ENCODE peak calls at places on chromosomes 4 and X, in six cellular contexts. C, N, Q, E, A and D are unnamed samples. For H3K4me1, the result is how much of the 10 kb centered on the place peaks cover.

GRCh38 chr4:8260656-8261111 is 8.9 kb upstream of the HTRA3 start:
- DNase-seq in C (no peak), N (no peak), Q (peak), E (no peak), A (peak), D (peak)

GRCh38 chrX:44843318-44843702 is 511 bp upstream of the DUSP21 start:
- DNase-seq in C (no peak), N (no peak), Q (no peak), E (no peak), A (no peak), D (no peak)

GRCh38 chr4:6342530-6343293 is 73.1 kb downstream of the WFS1 start:
- DNase-seq in C (no peak), N (no peak), Q (peak), E (no peak), A (peak), D (no peak)

GRCh38 chr4:126939401-126939800 is 693.4 kb upstream of the INTU start:
- DNase-seq in C (no peak), N (no peak), Q (no peak), E (no peak), A (no peak), D (no peak)

GRCh38 chrX:139889760-139890159 is 43.1 kb downstream of the ATP11C start:
- DNase-seq in C (no peak), N (no peak), Q (no peak), E (no peak), A (no peak), D (no peak)

GRCh38 chr4:29581469-29581868 is 1138.7 kb upstream of the PCDH7 start:
- DNase-seq in C (no peak), N (no peak), Q (peak), E (no peak), A (no peak), D (no peak)

GRCh38 chr4:125316391-125316780 is 1.6 kb downstream of the FAT4 start:
- DNase-seq in C (no peak), N (no peak), Q (peak), E (peak), A (peak), D (peak)

GRCh38 chrX:69015156-69015555 is 150.1 kb downstream of the PJA1 start:
- DNase-seq in C (no peak), N (no peak), Q (no peak), E (no peak), A (no peak), D (peak)

GRCh38 chrX:138759217-138759943 is 47.9 kb upstream of the FGF13 start:
- DNase-seq in C (no peak), N (no peak), Q (no peak), E (no peak), A (no peak), D (no peak)

GRCh38 chrX:17413228-17413627 is 38.2 kb downstream of the NHS start:
- DNase-seq in C (peak), N (no peak), Q (no peak), E (no peak), A (peak), D (no peak)

GRCh38 chrX:136047001-136047642 is 61.9 kb downstream of the SLC9A6 start:
- DNase-seq in C (no peak), N (no peak), Q (no peak), E (no peak), A (no peak), D (no peak)

GRCh38 chr4:119683518-119683917 is 54.9 kb upstream of the PDE5A start:
- DNase-seq in C (no peak), N (no peak), Q (no peak), E (no peak), A (peak), D (no peak)

GRCh38 chr4:144178414-144178813 is 37.9 kb upstream of the GYPA start:
- DNase-seq in C (no peak), N (no peak), Q (no peak), E (no peak), A (no peak), D (no peak)

GRCh38 chr4:173399016-173399415 is at the start of gene SCRG1:
- DNase-seq in C (no peak), N (no peak), Q (peak), E (no peak), A (no peak), D (no peak)

GRCh38 chr4:182918791-182919302 is 1.7 kb upstream of the DCTD start:
- DNase-seq in C (no peak), N (peak), Q (no peak), E (no peak), A (no peak), D (no peak)

GRCh38 chr4:25835384-25835783 is 27.4 kb downstream of the SEL1L3 start:
- DNase-seq in C (no peak), N (no peak), Q (no peak), E (no peak), A (no peak), D (no peak)

GRCh38 chrX:120840826-120841225 is 34.8 kb downstream of the CT47B1 start:
- DNase-seq in C (no peak), N (no peak), Q (no peak), E (no peak), A (peak), D (no peak)

GRCh38 chr4:111066887-111067286 is 444.0 kb upstream of the PITX2 start:
- DNase-seq in C (no peak), N (no peak), Q (no peak), E (no peak), A (no peak), D (peak)

GRCh38 chr4:150173854-150174398 is 95.7 kb downstream of the DCLK2 start:
- DNase-seq in C (no peak), N (no peak), Q (no peak), E (no peak), A (no peak), D (no peak)

GRCh38 chr4:168877779-168878491 is 132.1 kb downstream of the CBR4 start:
- DNase-seq in C (no peak), N (no peak), Q (peak), E (peak), A (no peak), D (peak)

GRCh38 chr4:123297836-123298235 is 98.8 kb upstream of the SPRY1 start:
- DNase-seq in C (no peak), N (no peak), Q (no peak), E (no peak), A (no peak), D (no peak)

GRCh38 chr4:82905205-82905604 is 4.7 kb downstream of the THAP9 start:
- DNase-seq in C (no peak), N (peak), Q (no peak), E (no peak), A (no peak), D (no peak)

GRCh38 chr4:182807346-182807745 is 109.8 kb downstream of the DCTD start:
- DNase-seq in C (no peak), N (no peak), Q (no peak), E (no peak), A (no peak), D (no peak)

GRCh38 chr4:81358173-81358572 is 113.5 kb downstream of the RASGEF1B start:
- DNase-seq in C (no peak), N (no peak), Q (no peak), E (no peak), A (no peak), D (no peak)

GRCh38 chrX:130285710-130286109 is 17.0 kb upstream of the ZNF280C start:
- DNase-seq in C (no peak), N (no peak), Q (no peak), E (no peak), A (no peak), D (no peak)

GRCh38 chr4:119570401-119570800 is 58.2 kb downstream of the PDE5A start:
- DNase-seq in C (no peak), N (no peak), Q (no peak), E (no peak), A (no peak), D (no peak)

GRCh38 chr4:76782837-76783236 is 115.1 kb downstream of the SOWAHB start:
- DNase-seq in C (no peak), N (no peak), Q (no peak), E (no peak), A (no peak), D (no peak)

GRCh38 chrX:11967986-11968385 is 170.3 kb upstream of the FRMPD4 start:
- DNase-seq in C (no peak), N (no peak), Q (no peak), E (no peak), A (peak), D (no peak)

GRCh38 chrX:113873056-113873455 is 710.8 kb upstream of the HTR2C start:
- DNase-seq in C (no peak), N (no peak), Q (no peak), E (no peak), A (no peak), D (no peak)

GRCh38 chr4:160326110-160326509 is 1223.2 kb downstream of the RAPGEF2 start:
- DNase-seq in C (no peak), N (no peak), Q (no peak), E (no peak), A (no peak), D (no peak)

GRCh38 chrX:110509778-110510510 is 151.3 kb downstream of the RTL9 start:
- DNase-seq in C (no peak), N (no peak), Q (no peak), E (no peak), A (no peak), D (peak)

GRCh38 chrX:111348363-111348927 is 63.5 kb downstream of the DCX start:
- DNase-seq in C (no peak), N (no peak), Q (no peak), E (no peak), A (no peak), D (no peak)

GRCh38 chrX:49237060-49237459 is 1.8 kb downstream of the CCDC22 start:
- DNase-seq in C (no peak), N (no peak), Q (peak), E (no peak), A (no peak), D (no peak)

GRCh38 chr4:121146530-121146929 is 17.6 kb downstream of the TNIP3 start:
- DNase-seq in C (no peak), N (no peak), Q (no peak), E (no peak), A (no peak), D (no peak)

DNA sequence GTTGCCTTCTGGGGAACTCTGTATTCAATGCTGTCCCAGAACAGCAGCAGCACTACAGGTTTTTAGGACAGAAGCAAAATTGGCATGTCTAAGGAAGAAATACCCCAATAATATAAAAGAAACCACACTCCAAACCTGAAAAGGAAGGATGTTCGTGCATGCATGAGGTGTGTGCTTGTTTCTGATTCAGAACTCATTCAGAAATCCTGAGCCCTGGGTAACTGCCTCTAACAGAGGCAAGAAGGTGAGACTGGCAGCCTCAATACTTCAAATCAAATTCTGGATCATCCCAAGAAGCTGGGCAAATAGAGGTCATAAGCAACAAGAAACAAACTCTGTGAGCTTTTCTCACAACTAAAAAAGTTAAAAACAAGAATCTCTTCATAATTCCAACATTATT is 2.7 kb downstream of the CXCL1 start:
- DNase-seq in C (no peak), N (no peak), Q (no peak), E (no peak), A (no peak), D (no peak)
- H3K4me1 ChIP-seq in C (under half), N (under half), Q (under half), E (under half), A (under half), D (under half)

GRCh38 chr4:60891947-60892346 is 308.2 kb upstream of the ADGRL3 start:
- DNase-seq in C (no peak), N (no peak), Q (no peak), E (no peak), A (no peak), D (no peak)

GRCh38 chr4:60897415-60897814 is 302.7 kb upstream of the ADGRL3 start:
- DNase-seq in C (no peak), N (no peak), Q (no peak), E (no peak), A (no peak), D (no peak)
- H3K27ac ChIP-seq in C (no peak), N (no peak), Q (no peak), E (no peak), A (no peak), D (no peak)

GRCh38 chrX:56025872-56026571 is 206.1 kb upstream of the KLF8 start:
- DNase-seq in C (no peak), N (no peak), Q (no peak), E (no peak), A (peak), D (no peak)
- TF ChIP-seq CTCF in C (no peak), N (no peak), Q (no peak), E (no peak), A (no peak), D (no peak)

DNA sequence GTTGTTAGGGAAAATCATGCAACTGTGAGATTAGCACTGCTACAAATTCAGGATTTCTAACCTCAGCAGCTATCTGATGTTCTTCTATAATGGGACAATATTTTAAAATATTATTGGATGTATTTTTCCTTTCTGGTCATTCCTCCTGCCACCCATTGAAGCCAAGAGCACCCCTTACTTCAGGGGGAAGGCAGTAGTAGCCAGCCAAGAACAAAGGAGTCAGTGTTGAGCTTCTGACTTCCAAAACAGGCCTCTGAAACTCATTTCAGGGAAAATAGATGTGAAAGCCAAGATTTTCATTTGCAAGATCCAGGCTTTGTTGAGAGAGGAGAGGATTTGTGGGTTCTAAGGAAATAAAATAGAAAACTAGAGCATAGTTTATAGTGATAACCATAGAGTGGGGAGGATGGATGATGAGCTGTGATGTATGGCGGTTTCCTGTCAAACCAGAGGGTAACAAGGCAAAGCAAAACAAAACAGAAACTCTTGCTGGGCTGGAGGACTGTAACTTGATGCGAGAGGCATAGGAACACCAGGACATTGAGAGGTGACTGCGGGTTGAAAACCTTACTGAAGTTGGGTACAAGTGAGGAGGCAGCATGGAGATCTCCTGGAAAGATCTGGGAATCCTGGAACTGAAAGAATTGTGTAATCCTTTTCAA is 173.7 kb upstream of the LEF1 start:
- DNase-seq in C (no peak), N (no peak), Q (no peak), E (no peak), A (no peak), D (no peak)
- H3K4me1 ChIP-seq in C (under half), N (under half), Q (under half), E (under half), A (under half), D (under half)

DNA sequence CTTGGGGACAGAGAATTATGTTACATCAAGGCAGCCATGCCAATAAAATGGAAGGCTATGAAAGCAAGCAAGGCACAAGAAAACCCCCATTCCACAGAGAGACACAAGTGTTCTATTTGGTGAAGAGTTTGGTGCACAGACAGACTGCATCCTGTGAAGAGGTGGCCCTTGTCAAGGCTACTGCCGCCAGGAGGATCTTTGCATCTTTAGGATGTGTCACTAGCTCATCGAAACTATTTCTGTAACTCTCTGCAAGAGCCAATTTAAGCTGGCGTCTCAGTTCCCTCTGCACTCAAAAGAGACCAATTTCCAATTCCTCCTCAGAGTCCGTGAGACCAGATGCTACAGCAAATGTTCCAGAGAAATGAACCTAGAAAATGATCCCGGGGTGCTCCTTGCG is 91.0 kb downstream of the PHKA2 start:
- DNase-seq in C (no peak), N (no peak), Q (no peak), E (no peak), A (no peak), D (no peak)
- H3K27ac ChIP-seq in C (no peak), N (no peak), Q (no peak), E (no peak), A (no peak), D (no peak)

DNA sequence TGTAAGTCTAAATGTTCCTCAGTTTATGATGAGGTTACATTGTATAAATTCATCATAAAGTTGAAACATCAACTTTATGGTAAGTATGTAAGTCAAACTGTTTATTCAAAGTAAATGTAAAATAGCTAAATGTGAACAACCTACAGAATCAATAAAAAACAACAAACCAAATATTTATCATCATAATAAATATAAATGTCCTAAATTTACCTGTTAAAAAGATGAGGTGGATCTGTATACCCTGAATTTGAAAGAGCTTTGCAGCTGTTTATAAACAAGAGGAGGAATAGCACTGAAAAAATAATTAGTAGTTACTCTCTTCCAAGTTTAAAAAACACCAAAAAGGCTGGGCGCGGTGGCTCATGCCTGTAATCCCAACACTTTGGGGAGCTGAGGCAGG is 13.7 kb downstream of the ABHD18 start:
- DNase-seq in C (no peak), N (no peak), Q (no peak), E (no peak), A (no peak), D (no peak)
- TF ChIP-seq CTCF in C (no peak), N (no peak), Q (no peak), E (no peak), A (no peak), D (no peak)

GRCh38 chr4:3781997-3782930 is 16.1 kb downstream of the ADRA2C start:
- DNase-seq in C (no peak), N (no peak), Q (no peak), E (no peak), A (no peak), D (no peak)
- H3K4me1 ChIP-seq in C (half or more), N (under half), Q (under half), E (under half), A (under half), D (under half)

GRCh38 chrX:23820235-23820782 is 37.3 kb downstream of the SAT1 start:
- DNase-seq in C (peak), N (no peak), Q (no peak), E (no peak), A (no peak), D (no peak)

GRCh38 chrX:23821847-23822246 is 38.9 kb downstream of the SAT1 start:
- DNase-seq in C (no peak), N (no peak), Q (no peak), E (no peak), A (no peak), D (no peak)

GRCh38 chrX:23819385-23820234 is 36.6 kb downstream of the SAT1 start:
- DNase-seq in C (no peak), N (no peak), Q (peak), E (no peak), A (no peak), D (no peak)

GRCh38 chrX:23825675-23826074 is 42.7 kb downstream of the SAT1 start:
- DNase-seq in C (no peak), N (no peak), Q (no peak), E (no peak), A (no peak), D (no peak)

GRCh38 chrX:23822397-23822796 is 39.4 kb downstream of the SAT1 start:
- DNase-seq in C (no peak), N (no peak), Q (no peak), E (no peak), A (peak), D (no peak)
- H3K27ac ChIP-seq in C (peak), N (no peak), Q (no peak), E (peak), A (peak), D (no peak)

GRCh38 chrX:56733459-56734046 is 4.5 kb downstream of the NBDY start:
- DNase-seq in C (no peak), N (no peak), Q (peak), E (no peak), A (peak), D (peak)
- TF ChIP-seq CTCF in C (peak), N (peak), Q (peak), E (peak), A (peak), D (peak)

DNA sequence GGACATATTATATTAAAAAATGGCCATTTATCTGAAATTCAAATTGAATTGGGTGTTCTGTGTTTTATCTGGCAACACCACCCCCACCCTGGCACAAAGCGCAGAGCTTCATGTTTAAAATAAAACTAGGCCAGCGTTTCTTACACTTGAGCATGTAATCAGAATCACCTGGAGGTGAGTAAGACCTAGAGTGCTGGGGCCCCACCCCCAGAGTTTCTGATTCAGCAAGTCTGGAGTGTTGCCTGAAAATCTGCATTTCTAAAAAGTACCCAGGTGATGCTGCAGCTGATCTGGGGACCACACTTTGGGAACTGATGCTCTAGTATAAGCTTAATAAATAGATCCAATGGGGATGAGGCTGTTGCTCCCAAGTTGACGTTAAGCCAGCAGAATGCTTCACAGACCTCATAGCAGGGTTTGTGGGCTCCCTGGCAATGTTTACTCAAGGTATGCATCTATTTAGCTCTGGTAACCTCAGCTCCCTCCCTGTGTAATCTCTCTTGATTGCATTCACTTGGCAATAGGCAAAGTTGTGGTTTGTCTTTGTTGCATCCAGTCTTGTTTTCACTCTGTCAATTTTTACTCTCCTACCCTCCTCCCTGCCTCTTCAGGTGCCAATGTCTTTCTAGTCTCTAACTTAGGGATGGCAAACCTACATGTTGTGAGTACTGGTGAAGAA is 99.8 kb upstream of the TEX13D start:
- DNase-seq in C (no peak), N (no peak), Q (no peak), E (no peak), A (no peak), D (no peak)
- H3K4me1 ChIP-seq in C (under half), N (under half), Q (under half), E (under half), A (under half), D (under half)